ENCODE peak calls at places on chromosomes 4 and X, in six cellular contexts. N is RPMI8226, P is GDM1, C is dermis microvascular lymphatic vessel endothelial cell, G is NAMALWA, J is ELR. D is an unnamed sample.

GRCh38 chrX:87338510-87338909 is 179.1 kb upstream of the KLHL4 start:
- DNase-seq in G (peak; percentile 41), N (peak; percentile 30), C (peak; percentile 41), P (no peak), J (no peak), D (peak; percentile 78)

GRCh38 chrX:53398216-53398615 is 24.2 kb downstream of the SMC1A start:
- DNase-seq in N (no peak), J (no peak), G (no peak), C (no peak), P (no peak), D (no peak)

GRCh38 chrX:11591712-11592351 is 73.9 kb downstream of the ARHGAP6 start:
- DNase-seq in G (peak; percentile 2), J (peak; percentile 32), N (no peak), P (no peak), C (no peak), D (no peak)

GRCh38 chr4:19727141-19727540 is 524.6 kb upstream of the SLIT2 start:
- DNase-seq in N (no peak), C (no peak), J (no peak), P (no peak), G (no peak), D (no peak)

GRCh38 chr4:141571793-141572192 is 64.6 kb upstream of the IL15 start:
- DNase-seq in N (no peak), C (no peak), P (no peak), J (no peak), G (no peak), D (no peak)

GRCh38 chr4:55385201-55385649 is 10.5 kb upstream of the TMEM165 start:
- DNase-seq in P (no peak), N (no peak), C (no peak), J (no peak), G (no peak), D (no peak)

GRCh38 chr4:6940744-6941137 is 31.1 kb downstream of the TBC1D14 start:
- DNase-seq in G (no peak), N (no peak), C (no peak), J (no peak), P (no peak), D (no peak)

GRCh38 chrX:83845397-83845796 is 15.5 kb upstream of the CYLC1 start:
- DNase-seq in P (peak; percentile 12), N (peak; percentile 23), J (peak; percentile 23), G (peak; percentile 38), C (peak; percentile 17), D (peak; percentile 78)

GRCh38 chr4:49000806-49001205 is 14.7 kb downstream of the CWH43 start:
- DNase-seq in N (no peak), J (no peak), C (no peak), P (no peak), G (no peak), D (no peak)

GRCh38 chr4:128854433-128854832 is 44.9 kb downstream of the JADE1 start:
- DNase-seq in J (peak; percentile 3), P (peak; percentile 28), N (no peak), G (no peak), C (no peak), D (no peak)

GRCh38 chrX:147565239-147565638 is 346.5 kb upstream of the FMR1 start:
- DNase-seq in J (peak; percentile 0), N (no peak), C (no peak), P (no peak), G (no peak), D (no peak)